ENCODE peak calls at places on chromosomes 11 and 22, in six cellular contexts. B is stomach, N is brain microvascular endothelial cell, W is GM12865, Z is choroid plexus epithelial cell, H is fibroblast of lung. I is an unnamed sample.

GRCh38 chr11:13745165-13745564 is 76.7 kb downstream of the FAR1 start:
- DNase-seq in B (no peak), N (no peak), W (no peak), Z (peak), H (no peak), I (no peak)

GRCh38 chr11:45102361-45102809 is 44.1 kb upstream of the PRDM11 start:
- DNase-seq in B (no peak), N (no peak), W (no peak), Z (no peak), H (no peak), I (no peak)

GRCh38 chr22:40054486-40054885 is 59.7 kb downstream of the FAM83F start:
- DNase-seq in B (no peak), N (no peak), W (no peak), Z (no peak), H (no peak), I (no peak)

GRCh38 chr22:33917744-33918406 is 2.4 kb downstream of the LARGE1 start:
- DNase-seq in B (no peak), N (no peak), W (peak), Z (peak), H (peak), I (no peak)

GRCh38 chr11:124938970-124939369 is 3.1 kb upstream of the HEPACAM start:
- DNase-seq in B (no peak), N (no peak), W (no peak), Z (no peak), H (no peak), I (no peak)

GRCh38 chr11:6682936-6683861 is at the start of gene MRPL17:
- DNase-seq in B (peak), N (peak), W (peak), Z (peak), H (peak), I (peak)

GRCh38 chr22:48794906-48795305 is 1032.8 kb downstream of the BRD1 start:
- DNase-seq in B (no peak), N (no peak), W (no peak), Z (no peak), H (no peak), I (no peak)

GRCh38 chr11:26753738-26754504 is 32.1 kb upstream of the SLC5A12 start:
- DNase-seq in B (peak), N (peak), W (peak), Z (peak), H (peak), I (peak)

GRCh38 chr22:47612136-47612910 is 849.9 kb downstream of the TBC1D22A start:
- DNase-seq in B (no peak), N (no peak), W (no peak), Z (no peak), H (no peak), I (no peak)

GRCh38 chr11:14643697-14644395 is at the start of gene PDE3B:
- DNase-seq in B (peak), N (peak), W (peak), Z (peak), H (peak), I (no peak)

GRCh38 chr11:105220175-105220574 is 80.6 kb upstream of the CARD18 start:
- DNase-seq in B (no peak), N (no peak), W (no peak), Z (no peak), H (no peak), I (no peak)

GRCh38 chr11:121443688-121444275 is 8.3 kb upstream of the SORL1 start:
- DNase-seq in B (no peak), N (no peak), W (no peak), Z (no peak), H (no peak), I (no peak)

GRCh38 chr11:18171377-18172000 is 1.1 kb upstream of the MRGPRX4 start:
- DNase-seq in B (no peak), N (peak), W (peak), Z (peak), H (peak), I (no peak)

GRCh38 chr11:94997437-94997836 is 23.9 kb downstream of the KDM4D start:
- DNase-seq in B (no peak), N (no peak), W (no peak), Z (no peak), H (no peak), I (no peak)
- TF ChIP-seq CTCF in B (no peak), N (peak), W (no peak), Z (peak), H (no peak), I (no peak)

GRCh38 chr11:61580292-61580888 is 486 bp downstream of the SYT7 start:
- DNase-seq in B (no peak), N (no peak), W (no peak), Z (no peak), H (no peak), I (no peak)
- H3K4me3 ChIP-seq in B (peak), N (no peak), W (no peak), Z (no peak), H (peak), I (no peak)

DNA sequence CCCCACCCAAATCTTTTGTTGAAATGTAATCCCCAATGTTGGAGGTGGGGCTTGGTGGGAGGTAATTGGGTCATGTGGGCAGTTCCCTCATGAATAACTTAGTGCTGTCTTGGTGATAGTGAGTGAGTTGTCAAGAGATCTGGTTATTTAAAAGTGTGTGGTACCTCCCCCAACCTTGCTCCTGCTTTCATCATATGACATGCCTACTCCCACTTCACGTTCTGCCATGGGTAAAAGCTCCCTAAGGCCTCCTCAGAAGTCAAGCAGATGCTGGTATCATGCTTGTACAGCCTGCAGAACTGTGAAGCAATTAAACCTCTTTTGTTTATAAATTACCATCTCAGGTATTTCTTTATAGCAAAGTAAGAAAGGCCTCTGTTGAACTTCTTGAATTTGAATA is 30.6 kb downstream of the AAMDC start:
- DNase-seq in B (no peak), N (no peak), W (no peak), Z (no peak), H (no peak), I (no peak)
- TF ChIP-seq CTCF in B (no peak), N (no peak), W (no peak), Z (no peak), H (no peak), I (no peak)

GRCh38 chr11:115659061-115659963 is 155.1 kb upstream of the CADM1 start:
- DNase-seq in B (no peak), N (no peak), W (peak), Z (no peak), H (peak), I (no peak)
- H3K4me3 ChIP-seq in B (peak), N (peak), W (no peak), Z (no peak), H (peak), I (peak)

DNA sequence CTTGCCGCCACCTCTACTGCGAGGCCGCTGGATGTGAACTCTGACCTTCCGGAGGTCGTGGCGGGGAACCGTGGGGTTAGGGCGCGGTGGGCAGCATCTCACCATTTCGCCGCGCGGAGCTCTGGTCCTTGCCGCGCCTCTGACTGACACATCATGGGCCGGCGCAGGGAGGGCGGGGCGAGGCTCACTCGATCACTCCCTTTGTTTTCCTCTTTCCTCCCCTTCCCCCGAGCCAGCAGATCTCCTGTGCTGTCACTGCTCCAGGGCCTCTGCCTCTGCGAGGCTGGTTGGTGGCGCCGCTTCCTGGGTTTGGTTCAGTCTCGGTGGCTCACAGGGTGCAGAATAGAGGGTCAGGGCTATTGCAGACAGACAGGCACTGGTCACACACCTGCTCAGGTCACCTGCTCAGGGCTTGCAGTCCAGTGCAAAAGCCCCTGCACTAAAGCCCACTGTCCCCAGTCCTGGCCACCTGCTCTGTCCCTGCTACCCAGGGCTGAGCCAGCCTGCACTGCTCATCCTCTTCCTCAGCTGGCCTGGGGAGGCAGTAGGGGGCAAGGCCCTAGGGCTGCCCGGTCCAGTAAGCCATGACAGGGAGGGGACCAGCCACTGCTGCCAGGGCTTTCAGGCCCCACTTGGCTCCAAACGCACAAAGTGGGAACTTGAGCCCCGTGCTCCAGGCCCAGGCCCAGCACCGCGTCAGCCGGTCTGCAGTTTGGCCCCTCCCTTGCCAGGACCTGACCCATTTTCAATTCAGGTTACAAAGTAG is 36.2 kb downstream of the PISD start:
- DNase-seq in B (peak), N (peak), W (no peak), Z (peak), H (peak), I (no peak)
- TF ChIP-seq CTCF in B (no peak), N (peak), W (no peak), Z (no peak), H (no peak), I (no peak)

GRCh38 chr22:42991010-42991651 is 23.8 kb downstream of the PACSIN2 start:
- DNase-seq in B (no peak), N (peak), W (no peak), Z (peak), H (peak), I (peak)
- H3K4me3 ChIP-seq in B (no peak), N (no peak), W (no peak), Z (no peak), H (no peak), I (peak)

DNA sequence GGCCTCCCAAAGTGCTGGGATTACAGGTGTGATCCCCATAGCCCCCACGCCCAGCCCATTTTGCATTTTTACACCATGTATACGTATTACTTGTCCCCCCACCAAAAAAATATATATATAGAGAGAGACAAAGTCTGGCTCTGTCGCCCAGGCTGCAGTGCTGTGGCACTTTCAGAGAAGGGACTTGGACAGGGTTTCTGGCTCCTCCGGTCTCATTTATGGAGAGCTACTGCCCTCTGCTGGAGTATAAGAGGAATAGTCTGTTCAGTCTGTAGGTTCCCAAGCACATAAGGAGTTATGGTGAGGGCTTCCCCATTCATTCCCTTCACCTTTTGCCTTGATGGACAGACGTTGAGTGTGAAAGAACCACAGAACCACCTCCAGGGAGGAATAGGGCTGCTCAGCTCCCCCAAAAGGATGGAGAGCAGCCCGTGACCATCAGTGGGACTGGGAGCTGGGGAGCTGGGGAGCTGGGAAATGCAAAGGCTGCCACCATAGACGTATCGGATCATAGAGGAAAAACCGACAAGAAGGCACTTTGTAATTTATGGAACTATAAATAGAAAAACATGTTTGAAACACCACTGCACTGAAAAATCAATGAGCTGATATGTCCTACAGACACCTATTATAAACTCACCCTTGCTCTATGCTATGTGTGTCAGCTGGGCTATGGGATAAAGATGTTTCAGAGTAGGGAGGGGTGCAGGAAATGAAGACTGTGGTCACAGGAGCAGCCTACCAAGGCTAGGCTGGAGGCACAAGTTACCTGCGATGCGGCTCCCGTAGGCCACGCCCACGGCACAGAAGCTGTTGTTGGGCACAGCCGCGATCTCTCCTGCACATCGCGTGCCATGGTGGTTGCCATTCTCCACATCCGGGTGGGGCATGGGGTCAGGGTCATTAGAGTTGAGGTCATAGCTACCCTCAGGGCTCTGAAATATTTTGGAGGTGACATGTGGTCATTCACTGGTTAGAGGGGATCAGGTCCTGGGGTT is 5.2 kb downstream of the PCSK7 start:
- DNase-seq in B (peak), N (no peak), W (peak), Z (peak), H (peak), I (peak)
- TF ChIP-seq CTCF in B (peak), N (peak), W (peak), Z (peak), H (peak), I (peak)

GRCh38 chr22:46537946-46538815 is 761 bp upstream of the CELSR1 start:
- DNase-seq in B (no peak), N (peak), W (no peak), Z (peak), H (peak), I (no peak)
- H3K4me3 ChIP-seq in B (peak), N (peak), W (no peak), Z (peak), H (peak), I (peak)

GRCh38 chr11:112584674-112585073 is 324.0 kb upstream of the PLET1 start:
- DNase-seq in B (no peak), N (no peak), W (peak), Z (peak), H (no peak), I (no peak)
- TF ChIP-seq CTCF in B (no peak), N (peak), W (peak), Z (peak), H (no peak), I (no peak)

I was measured in AG04449.